ENCODE peak calls at places on chromosomes 2 and 18, in five cellular contexts. P is AG10803; H is progenitor cell of endocrine pancreas; C is effector CD4-positive, alpha-beta T cell; A is adrenal gland. W is an unnamed sample.

GRCh38 chr18:79950440-79951341 is 762 bp downstream of the SLC66A2 start:
- DNase-seq in P (peak; percentile 27), H (peak; percentile 28), C (no peak), A (peak; percentile 51), W (no peak)

GRCh38 chr2:76599732-76600368 is 889.1 kb upstream of the GCFC2 start:
- DNase-seq in P (peak; percentile 49), H (peak; percentile 35), C (no peak), A (peak; percentile 70), W (no peak)

GRCh38 chr2:47488870-47489584 is 86.1 kb downstream of the MSH2 start:
- DNase-seq in P (peak; percentile 85), H (no peak), C (no peak), A (peak; percentile 50), W (no peak)

GRCh38 chr2:100895402-100895801 is 75.5 kb downstream of the NPAS2 start:
- DNase-seq in P (no peak), H (no peak), C (no peak), A (peak; percentile 86), W (no peak)

GRCh38 chr18:11154369-11154982 is 5.1 kb upstream of the PIEZO2 start:
- DNase-seq in P (peak; percentile 55), H (no peak), C (no peak), A (no peak), W (no peak)

GRCh38 chr2:111659361-111660281 is 224.4 kb downstream of the ANAPC1 start:
- DNase-seq in P (peak; percentile 92), H (no peak), C (no peak), A (peak; percentile 48), W (no peak)

GRCh38 chr2:166321076-166321475 is 54.7 kb downstream of the SCN9A start:
- DNase-seq in P (peak; percentile 16), H (no peak), C (no peak), A (no peak), W (no peak)

GRCh38 chr2:168179592-168179991 is 67.8 kb downstream of the STK39 start:
- DNase-seq in P (no peak), H (no peak), C (no peak), A (no peak), W (no peak)

GRCh38 chr2:8447610-8448221 is 234.1 kb upstream of the ID2 start:
- DNase-seq in P (peak; percentile 62), H (no peak), C (no peak), A (peak; percentile 20), W (no peak)

GRCh38 chr2:166411473-166412230 is 35.9 kb upstream of the SCN9A start:
- DNase-seq in P (peak; percentile 39), H (no peak), C (no peak), A (no peak), W (no peak)

GRCh38 chr2:231524477-231525247 is 5.6 kb downstream of the NMUR1 start:
- DNase-seq in P (no peak), H (no peak), C (no peak), A (no peak), W (no peak)

GRCh38 chr2:64263315-64263714 is 119.1 kb upstream of the PELI1 start:
- DNase-seq in P (peak; percentile 93), H (no peak), C (no peak), A (no peak), W (no peak)

GRCh38 chr2:216693414-216694100 is 1.8 kb downstream of the IGFBP5 start:
- DNase-seq in P (no peak), H (no peak), C (no peak), A (no peak), W (no peak)

GRCh38 chr2:135227386-135227785 is 175.3 kb downstream of the RAB3GAP1 start:
- DNase-seq in P (peak; percentile 92), H (no peak), C (no peak), A (no peak), W (no peak)

GRCh38 chr2:143397886-143398614 is 268.8 kb downstream of the ARHGAP15 start:
- DNase-seq in P (peak; percentile 31), H (no peak), C (no peak), A (no peak), W (no peak)

GRCh38 chr18:944440-944839 is 39.8 kb downstream of the ADCYAP1 start:
- DNase-seq in P (peak; percentile 42), H (no peak), C (no peak), A (no peak), W (no peak)

GRCh38 chr2:171482308-171482707 is 40.0 kb upstream of the CYBRD1 start:
- DNase-seq in P (peak; percentile 52), H (no peak), C (no peak), A (no peak), W (no peak)

GRCh38 chr2:184596819-184597411 is 1.4 kb upstream of the ZNF804A start:
- DNase-seq in P (peak; percentile 24), H (no peak), C (no peak), A (no peak), W (no peak)

GRCh38 chr2:205763708-205764501 is 81.6 kb downstream of the NRP2 start:
- DNase-seq in P (peak; percentile 95), H (peak; percentile 75), C (no peak), A (no peak), W (peak; percentile 37)

GRCh38 chr2:127228102-127228501 is 8.0 kb upstream of the CYP27C1 start:
- DNase-seq in P (no peak), H (no peak), C (no peak), A (no peak), W (no peak)

GRCh38 chr2:194735837-194736542 is 921.0 kb upstream of the SLC39A10 start:
- DNase-seq in P (no peak), H (no peak), C (no peak), A (no peak), W (no peak)

GRCh38 chr2:202612145-202612544 is 22.6 kb upstream of the FAM117B start:
- DNase-seq in P (no peak), H (no peak), C (no peak), A (no peak), W (no peak)

GRCh38 chr2:46098606-46099005 is 198.6 kb upstream of the EPAS1 start:
- DNase-seq in P (peak; percentile 89), H (no peak), C (no peak), A (no peak), W (no peak)

GRCh38 chr2:194765723-194766122 is 891.3 kb upstream of the SLC39A10 start:
- DNase-seq in P (no peak), H (no peak), C (no peak), A (no peak), W (no peak)

GRCh38 chr2:3535794-3536681 is 16.7 kb upstream of the ADI1 start:
- DNase-seq in P (peak; percentile 83), H (no peak), C (no peak), A (peak; percentile 88), W (no peak)

GRCh38 chr2:102250278-102250821 is 61.0 kb upstream of the IL1RL1 start:
- DNase-seq in P (no peak), H (no peak), C (no peak), A (no peak), W (no peak)

GRCh38 chr2:206276169-206276927 is 1.9 kb downstream of the ZDBF2 start:
- DNase-seq in P (no peak), H (no peak), C (no peak), A (no peak), W (no peak)

GRCh38 chr2:115560671-115561070 is 1118.2 kb downstream of the DPP10 start:
- DNase-seq in P (no peak), H (no peak), C (no peak), A (no peak), W (no peak)

GRCh38 chr18:49566217-49566616 is 4.4 kb downstream of the LIPG start:
- DNase-seq in P (no peak), H (no peak), C (no peak), A (no peak), W (no peak)

GRCh38 chr2:68190991-68191731 is 33.5 kb downstream of the PNO1 start:
- DNase-seq in P (peak; percentile 85), H (no peak), C (no peak), A (no peak), W (no peak)

W was measured in naive thymus-derived CD8-positive, alpha-beta T cell.